ENCODE peak calls at places on chromosomes 3 and 15, in eight cellular contexts. One of them, this sample, is unnamed.
A peak's percentile ranks its signal among the peaks of the same experiment; 100 is the strongest.

GRCh38 chr3:168093790-168094189 is 1.9 kb downstream of the GOLIM4 start:
- DNase-seq in SJSA1: no peak
- DNase-seq in right cardiac atrium: no peak
- DNase-seq in uterus: no peak
- DNase-seq in PC-3: no peak
- DNase-seq in tibial artery: no peak
- DNase-seq in hepatocyte: no peak
- DNase-seq in cardiac muscle cell: no peak
- DNase-seq in this sample: no peak

GRCh38 chr3:41060106-41060505 is 139.2 kb upstream of the CTNNB1 start:
- DNase-seq in uterus: no peak
- DNase-seq in right cardiac atrium: no peak
- DNase-seq in PC-3: no peak
- DNase-seq in hepatocyte: no peak
- DNase-seq in tibial artery: no peak
- DNase-seq in SJSA1: no peak
- DNase-seq in cardiac muscle cell: no peak
- DNase-seq in this sample: no peak

GRCh38 chr3:30260747-30261146 is 345.7 kb upstream of the TGFBR2 start:
- DNase-seq in uterus: no peak
- DNase-seq in tibial artery: no peak
- DNase-seq in PC-3: peak; percentile 8
- DNase-seq in SJSA1: no peak
- DNase-seq in hepatocyte: no peak
- DNase-seq in right cardiac atrium: no peak
- DNase-seq in cardiac muscle cell: no peak
- DNase-seq in this sample: no peak

GRCh38 chr3:194049394-194049793 is 86.6 kb upstream of the HES1 start:
- DNase-seq in SJSA1: no peak
- DNase-seq in hepatocyte: no peak
- DNase-seq in uterus: no peak
- DNase-seq in cardiac muscle cell: no peak
- DNase-seq in right cardiac atrium: no peak
- DNase-seq in tibial artery: no peak
- DNase-seq in PC-3: no peak
- DNase-seq in this sample: no peak

GRCh38 chr3:77189684-77190083 is 149.8 kb downstream of the ROBO2 start:
- DNase-seq in tibial artery: no peak
- DNase-seq in SJSA1: no peak
- DNase-seq in cardiac muscle cell: no peak
- DNase-seq in hepatocyte: no peak
- DNase-seq in uterus: no peak
- DNase-seq in PC-3: no peak
- DNase-seq in right cardiac atrium: no peak
- DNase-seq in this sample: no peak

GRCh38 chr3:105923151-105923550 is 54.3 kb upstream of the CBLB start:
- DNase-seq in PC-3: no peak
- DNase-seq in SJSA1: no peak
- DNase-seq in tibial artery: no peak
- DNase-seq in right cardiac atrium: no peak
- DNase-seq in cardiac muscle cell: no peak
- DNase-seq in hepatocyte: no peak
- DNase-seq in uterus: no peak
- DNase-seq in this sample: no peak

GRCh38 chr3:156158656-156159295 is 38.4 kb downstream of the KCNAB1 start:
- DNase-seq in cardiac muscle cell: no peak
- DNase-seq in SJSA1: no peak
- DNase-seq in uterus: no peak
- DNase-seq in PC-3: no peak
- DNase-seq in right cardiac atrium: no peak
- DNase-seq in tibial artery: no peak
- DNase-seq in hepatocyte: no peak
- DNase-seq in this sample: no peak

GRCh38 chr3:125143982-125144652 is 68.4 kb downstream of the SLC12A8 start:
- DNase-seq in hepatocyte: no peak
- DNase-seq in right cardiac atrium: peak; percentile 54
- DNase-seq in tibial artery: no peak
- DNase-seq in PC-3: no peak
- DNase-seq in SJSA1: no peak
- DNase-seq in uterus: no peak
- DNase-seq in cardiac muscle cell: peak; percentile 49
- DNase-seq in this sample: peak; percentile 19

GRCh38 chr15:100861511-100861991 is 18.1 kb upstream of the ALDH1A3 start:
- DNase-seq in right cardiac atrium: peak; percentile 76
- DNase-seq in tibial artery: no peak
- DNase-seq in hepatocyte: no peak
- DNase-seq in PC-3: no peak
- DNase-seq in SJSA1: no peak
- DNase-seq in uterus: no peak
- DNase-seq in cardiac muscle cell: no peak
- DNase-seq in this sample: no peak

GRCh38 chr3:63960048-63960711 is 48.0 kb upstream of the SCAANT1 start:
- DNase-seq in right cardiac atrium: peak; percentile 37
- DNase-seq in cardiac muscle cell: no peak
- DNase-seq in uterus: peak; percentile 28
- DNase-seq in tibial artery: peak; percentile 40
- DNase-seq in PC-3: peak; percentile 43
- DNase-seq in hepatocyte: no peak
- DNase-seq in SJSA1: no peak
- DNase-seq in this sample: peak; percentile 63

GRCh38 chr3:71069797-71070196 is 513.7 kb downstream of the FOXP1 start:
- DNase-seq in uterus: peak; percentile 53
- DNase-seq in cardiac muscle cell: peak; percentile 33
- DNase-seq in PC-3: peak; percentile 86
- DNase-seq in SJSA1: peak; percentile 73
- DNase-seq in tibial artery: peak; percentile 84
- DNase-seq in hepatocyte: peak; percentile 42
- DNase-seq in right cardiac atrium: peak; percentile 73
- DNase-seq in this sample: peak; percentile 71

GRCh38 chr15:63539517-63539916 is 35.1 kb downstream of the USP3 start:
- DNase-seq in right cardiac atrium: peak; percentile 30
- DNase-seq in SJSA1: no peak
- DNase-seq in cardiac muscle cell: peak; percentile 82
- DNase-seq in PC-3: no peak
- DNase-seq in uterus: no peak
- DNase-seq in hepatocyte: no peak
- DNase-seq in tibial artery: peak; percentile 31
- DNase-seq in this sample: peak; percentile 68

GRCh38 chr3:120177151-120177550 is 82.9 kb upstream of the GSK3B start:
- DNase-seq in uterus: no peak
- DNase-seq in hepatocyte: peak; percentile 80
- DNase-seq in right cardiac atrium: peak; percentile 46
- DNase-seq in PC-3: peak; percentile 93
- DNase-seq in tibial artery: no peak
- DNase-seq in SJSA1: peak; percentile 87
- DNase-seq in cardiac muscle cell: peak; percentile 57
- DNase-seq in this sample: peak; percentile 18

GRCh38 chr3:158702815-158703481 is 29.3 kb downstream of the RARRES1 start:
- DNase-seq in SJSA1: no peak
- DNase-seq in right cardiac atrium: no peak
- DNase-seq in tibial artery: no peak
- DNase-seq in cardiac muscle cell: no peak
- DNase-seq in PC-3: peak; percentile 64
- DNase-seq in hepatocyte: no peak
- DNase-seq in uterus: no peak
- DNase-seq in this sample: no peak

GRCh38 chr3:94004301-94004910 is 24.0 kb downstream of the STX19 start:
- DNase-seq in PC-3: peak; percentile 70
- DNase-seq in uterus: no peak
- DNase-seq in hepatocyte: peak; percentile 63
- DNase-seq in tibial artery: no peak
- DNase-seq in SJSA1: no peak
- DNase-seq in cardiac muscle cell: peak; percentile 52
- DNase-seq in right cardiac atrium: no peak
- DNase-seq in this sample: peak; percentile 79

GRCh38 chr15:41801850-41802455 is 25.9 kb upstream of the JMJD7 start:
- DNase-seq in SJSA1: no peak
- DNase-seq in PC-3: peak; percentile 91
- DNase-seq in tibial artery: no peak
- DNase-seq in right cardiac atrium: no peak
- DNase-seq in cardiac muscle cell: no peak
- DNase-seq in uterus: no peak
- DNase-seq in hepatocyte: no peak
- DNase-seq in this sample: no peak
- H3K27me3 ChIP-seq in SJSA1: no peaks in the 10 kb centered on the region
- H3K27me3 ChIP-seq in PC-3: no peaks in the 10 kb centered on the region
- H3K27me3 ChIP-seq in tibial artery: no peaks in the 10 kb centered on the region
- H3K27me3 ChIP-seq in right cardiac atrium: no peaks in the 10 kb centered on the region
- H3K27me3 ChIP-seq in cardiac muscle cell: no peaks in the 10 kb centered on the region
- H3K27me3 ChIP-seq in uterus: no peaks in the 10 kb centered on the region
- H3K27me3 ChIP-seq in hepatocyte: no peaks in the 10 kb centered on the region
- H3K27me3 ChIP-seq in this sample: no peaks in the 10 kb centered on the region

GRCh38 chr3:128555098-128555825 is 62.3 kb upstream of the GATA2 start:
- DNase-seq in PC-3: no peak
- DNase-seq in SJSA1: no peak
- DNase-seq in uterus: peak; percentile 43
- DNase-seq in hepatocyte: no peak
- DNase-seq in right cardiac atrium: peak; percentile 75
- DNase-seq in cardiac muscle cell: no peak
- DNase-seq in tibial artery: peak; percentile 48
- DNase-seq in this sample: no peak
- H3K27me3 ChIP-seq in PC-3: no peaks in the 10 kb centered on the region
- H3K27me3 ChIP-seq in SJSA1: no peaks in the 10 kb centered on the region
- H3K27me3 ChIP-seq in uterus: no peaks in the 10 kb centered on the region
- H3K27me3 ChIP-seq in hepatocyte: peaks cover 21% of the 10 kb centered on the region
- H3K27me3 ChIP-seq in right cardiac atrium: no peaks in the 10 kb centered on the region
- H3K27me3 ChIP-seq in cardiac muscle cell: peaks cover 37% of the 10 kb centered on the region
- H3K27me3 ChIP-seq in tibial artery: peaks cover 72% of the 10 kb centered on the region
- H3K27me3 ChIP-seq in this sample: no peaks in the 10 kb centered on the region

GRCh38 chr15:89395461-89395875 is 60.8 kb upstream of the POLG start:
- DNase-seq in PC-3: no peak
- DNase-seq in uterus: no peak
- DNase-seq in tibial artery: no peak
- DNase-seq in cardiac muscle cell: no peak
- DNase-seq in hepatocyte: no peak
- DNase-seq in right cardiac atrium: no peak
- DNase-seq in SJSA1: no peak
- DNase-seq in this sample: no peak
- H3K27me3 ChIP-seq in PC-3: no peaks in the 10 kb centered on the region
- H3K27me3 ChIP-seq in uterus: peaks cover 35% of the 10 kb centered on the region
- H3K27me3 ChIP-seq in tibial artery: peaks cover 98% of the 10 kb centered on the region
- H3K27me3 ChIP-seq in cardiac muscle cell: peaks cover 100% of the 10 kb centered on the region
- H3K27me3 ChIP-seq in hepatocyte: peaks cover 92% of the 10 kb centered on the region
- H3K27me3 ChIP-seq in right cardiac atrium: peaks cover 3% of the 10 kb centered on the region
- H3K27me3 ChIP-seq in SJSA1: peaks cover 4% of the 10 kb centered on the region
- H3K27me3 ChIP-seq in this sample: no peaks in the 10 kb centered on the region

GRCh38 chr3:72655151-72655551 is 193.1 kb downstream of the SHQ1 start:
- DNase-seq in uterus: peak; percentile 18
- DNase-seq in hepatocyte: no peak
- DNase-seq in right cardiac atrium: peak; percentile 22
- DNase-seq in SJSA1: no peak
- DNase-seq in tibial artery: no peak
- DNase-seq in cardiac muscle cell: no peak
- DNase-seq in PC-3: peak; percentile 67
- DNase-seq in this sample: no peak
- H3K27me3 ChIP-seq in uterus: no peaks in the 10 kb centered on the region
- H3K27me3 ChIP-seq in hepatocyte: no peaks in the 10 kb centered on the region
- H3K27me3 ChIP-seq in right cardiac atrium: no peaks in the 10 kb centered on the region
- H3K27me3 ChIP-seq in SJSA1: no peaks in the 10 kb centered on the region
- H3K27me3 ChIP-seq in tibial artery: peaks cover 23% of the 10 kb centered on the region
- H3K27me3 ChIP-seq in cardiac muscle cell: peaks cover 6% of the 10 kb centered on the region
- H3K27me3 ChIP-seq in PC-3: peaks cover 5% of the 10 kb centered on the region
- H3K27me3 ChIP-seq in this sample: no peaks in the 10 kb centered on the region

DNA sequence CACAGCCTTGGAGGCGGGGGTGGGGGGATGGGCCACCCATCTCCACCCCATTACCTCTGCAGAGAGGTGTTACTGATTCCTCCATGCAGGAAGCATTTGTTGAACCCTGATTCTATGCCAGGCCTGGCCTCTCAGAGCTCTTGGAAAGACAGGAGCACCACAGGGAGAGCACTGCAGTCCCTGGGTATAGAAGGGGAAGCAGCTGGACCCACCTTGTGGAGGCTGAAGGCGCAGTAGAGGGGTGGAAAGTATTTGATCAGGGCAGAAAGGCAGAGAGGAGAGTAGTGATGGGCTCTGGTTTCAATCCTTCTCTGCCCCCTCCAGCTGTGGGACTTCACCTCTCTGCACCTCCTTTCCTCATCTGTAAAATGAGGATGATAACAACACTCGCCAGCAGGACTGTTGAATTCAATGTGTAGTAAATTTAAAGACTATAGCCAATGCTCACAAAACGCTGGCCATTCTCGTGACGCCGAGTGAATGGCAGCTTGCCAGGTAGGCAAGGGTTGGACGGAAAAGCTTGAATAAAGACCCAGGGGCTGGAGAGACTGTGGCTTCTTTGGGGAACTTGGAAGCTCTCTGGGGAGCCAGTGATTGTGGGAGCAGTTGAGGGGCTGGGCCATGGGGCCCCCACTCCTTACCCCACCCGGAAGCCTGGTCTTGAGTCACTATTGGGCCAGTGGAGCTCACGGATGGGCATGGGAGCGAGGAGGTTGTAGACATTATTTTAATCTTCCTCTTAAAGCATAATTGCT is 8.0 kb upstream of the CCDC33 start:
- DNase-seq in cardiac muscle cell: no peak
- DNase-seq in right cardiac atrium: peak; percentile 43
- DNase-seq in uterus: no peak
- DNase-seq in PC-3: no peak
- DNase-seq in SJSA1: no peak
- DNase-seq in tibial artery: no peak
- DNase-seq in hepatocyte: no peak
- DNase-seq in this sample: peak; percentile 87
- H3K27me3 ChIP-seq in cardiac muscle cell: no peaks in the 10 kb centered on the region
- H3K27me3 ChIP-seq in right cardiac atrium: no peaks in the 10 kb centered on the region
- H3K27me3 ChIP-seq in uterus: no peaks in the 10 kb centered on the region
- H3K27me3 ChIP-seq in PC-3: no peaks in the 10 kb centered on the region
- H3K27me3 ChIP-seq in SJSA1: no peaks in the 10 kb centered on the region
- H3K27me3 ChIP-seq in tibial artery: peaks cover 36% of the 10 kb centered on the region
- H3K27me3 ChIP-seq in hepatocyte: no peaks in the 10 kb centered on the region
- H3K27me3 ChIP-seq in this sample: no peaks in the 10 kb centered on the region

DNA sequence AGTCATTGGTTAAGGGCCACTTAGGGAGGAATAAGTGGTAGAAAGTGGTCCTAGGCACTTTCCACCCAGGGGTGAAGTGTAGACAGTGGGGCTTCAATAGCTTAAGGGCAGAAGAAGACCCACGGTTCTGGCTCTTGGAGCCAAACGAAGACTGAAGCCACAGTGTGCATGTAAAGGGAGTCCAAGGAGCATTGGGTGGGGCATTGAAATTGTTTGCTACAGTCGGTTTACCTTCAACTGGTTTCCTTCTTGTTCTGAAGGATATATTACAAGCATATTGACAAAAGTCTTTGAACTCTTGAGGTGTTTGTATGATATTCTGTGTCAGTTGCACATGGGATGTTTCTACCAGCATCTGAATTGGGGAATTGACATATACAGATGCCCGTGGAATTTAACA is 166.5 kb upstream of the CTDSPL start:
- DNase-seq in SJSA1: no peak
- DNase-seq in cardiac muscle cell: no peak
- DNase-seq in right cardiac atrium: no peak
- DNase-seq in PC-3: no peak
- DNase-seq in uterus: no peak
- DNase-seq in hepatocyte: no peak
- DNase-seq in tibial artery: no peak
- DNase-seq in this sample: no peak
- H3K27me3 ChIP-seq in SJSA1: no peaks in the 10 kb centered on the region
- H3K27me3 ChIP-seq in cardiac muscle cell: no peaks in the 10 kb centered on the region
- H3K27me3 ChIP-seq in right cardiac atrium: no peaks in the 10 kb centered on the region
- H3K27me3 ChIP-seq in PC-3: peaks cover 79% of the 10 kb centered on the region
- H3K27me3 ChIP-seq in uterus: no peaks in the 10 kb centered on the region
- H3K27me3 ChIP-seq in hepatocyte: peaks cover 3% of the 10 kb centered on the region
- H3K27me3 ChIP-seq in tibial artery: no peaks in the 10 kb centered on the region
- H3K27me3 ChIP-seq in this sample: no peaks in the 10 kb centered on the region